ENCODE peak calls at places on chromosomes 6 and 20, in five cellular contexts. E, A, N, V and H are unnamed samples.

GRCh38 chr6:142907017-142907470 is 37.9 kb downstream of the HIVEP2 start:
- DNase-seq in E (no peak), A (no peak), N (no peak), V (no peak), H (no peak)

GRCh38 chr20:15708984-15709598 is 864.2 kb downstream of the KIF16B start:
- DNase-seq in E (peak; percentile 33), A (no peak), N (peak; percentile 24), V (no peak), H (no peak)

GRCh38 chr6:74408844-74409243 is 712.8 kb downstream of the CD109 start:
- DNase-seq in E (no peak), A (no peak), N (no peak), V (no peak), H (no peak)

GRCh38 chr20:61817061-61817460 is 248.6 kb downstream of the TAF4 start:
- DNase-seq in E (peak; percentile 6), A (no peak), N (no peak), V (no peak), H (no peak)

GRCh38 chr20:43658068-43658722 is 8.7 kb upstream of the MYBL2 start:
- DNase-seq in E (no peak), A (no peak), N (no peak), V (peak; percentile 7), H (no peak)

GRCh38 chr6:166097914-166098522 is 69.6 kb downstream of the TBXT start:
- DNase-seq in E (peak; percentile 72), A (peak; percentile 90), N (peak; percentile 75), V (peak; percentile 7), H (peak; percentile 34)

GRCh38 chr6:92196320-92196719 is 1223.0 kb downstream of the EPHA7 start:
- DNase-seq in E (no peak), A (no peak), N (no peak), V (no peak), H (no peak)

GRCh38 chr20:35287509-35288324 is 3.1 kb upstream of the EIF6 start:
- DNase-seq in E (no peak), A (no peak), N (no peak), V (no peak), H (no peak)

GRCh38 chr20:23138226-23138625 is 52.1 kb upstream of the CD93 start:
- DNase-seq in E (no peak), A (no peak), N (no peak), V (no peak), H (no peak)

GRCh38 chr6:90586675-90587638 is at the start of gene MAP3K7:
- DNase-seq in E (peak; percentile 91), A (peak; percentile 91), N (peak; percentile 98), V (peak; percentile 91), H (peak; percentile 86)

GRCh38 chr6:163354085-163354484 is 60.4 kb upstream of the QKI start:
- DNase-seq in E (peak; percentile 52), A (no peak), N (no peak), V (no peak), H (no peak)

GRCh38 chr6:125183391-125183790 is 29.8 kb downstream of the TPD52L1 start:
- DNase-seq in E (no peak), A (no peak), N (no peak), V (no peak), H (no peak)

GRCh38 chr6:155589190-155589589 is 133.6 kb upstream of the NOX3 start:
- DNase-seq in E (no peak), A (no peak), N (no peak), V (no peak), H (no peak)

GRCh38 chr20:45814314-45814713 is 1.9 kb downstream of the UBE2C start:
- DNase-seq in E (no peak), A (no peak), N (no peak), V (no peak), H (no peak)

GRCh38 chr6:47005486-47005885 is 36.6 kb downstream of the ADGRF1 start:
- DNase-seq in E (no peak), A (no peak), N (no peak), V (no peak), H (no peak)

GRCh38 chr6:151113641-151114040 is 126.1 kb upstream of the AKAP12 start:
- DNase-seq in E (no peak), A (no peak), N (no peak), V (no peak), H (no peak)

GRCh38 chr6:56168601-56169000 is 78.8 kb downstream of the COL21A1 start:
- DNase-seq in E (no peak), A (no peak), N (no peak), V (no peak), H (no peak)

GRCh38 chr20:63696311-63696627 is 183 bp upstream of the TNFRSF6B start:
- DNase-seq in E (no peak), A (no peak), N (no peak), V (no peak), H (no peak)

GRCh38 chr6:151436814-151437213 is 15.1 kb downstream of the RMND1 start:
- DNase-seq in E (no peak), A (peak; percentile 74), N (no peak), V (no peak), H (no peak)

GRCh38 chr6:37794825-37795224 is 24.7 kb upstream of the ZFAND3 start:
- DNase-seq in E (no peak), A (peak; percentile 49), N (no peak), V (no peak), H (no peak)

GRCh38 chr6:72689107-72689954 is 67.5 kb downstream of the KCNQ5 start:
- DNase-seq in E (no peak), A (no peak), N (no peak), V (no peak), H (no peak)

GRCh38 chr6:11756726-11757125 is 21.9 kb downstream of the ADTRP start:
- DNase-seq in E (no peak), A (no peak), N (no peak), V (no peak), H (no peak)

GRCh38 chr6:46863791-46864190 is 57.9 kb downstream of the ADGRF5 start:
- DNase-seq in E (no peak), A (no peak), N (no peak), V (no peak), H (no peak)

GRCh38 chr6:45486739-45487138 is 109.0 kb upstream of the SUPT3H start:
- DNase-seq in E (no peak), A (no peak), N (no peak), V (no peak), H (no peak)

GRCh38 chr6:148990427-148990826 is 243.6 kb downstream of the UST start:
- DNase-seq in E (no peak), A (no peak), N (no peak), V (no peak), H (no peak)

GRCh38 chr20:53903652-53903987 is 166.8 kb downstream of the BCAS1 start:
- DNase-seq in E (no peak), A (no peak), N (no peak), V (no peak), H (no peak)

GRCh38 chr6:41497994-41498393 is 48.2 kb upstream of the FOXP4 start:
- DNase-seq in E (no peak), A (no peak), N (no peak), V (no peak), H (no peak)